ENCODE peak calls at places on chromosomes 2 and 18, in four cellular contexts. Y is endothelial cell of umbilical vein, J is A673, E is MM.1S. T is an unnamed sample.

GRCh38 chr2:181686566-181687185 is 6.4 kb upstream of the NEUROD1 start:
- DNase-seq in Y (no peak), E (no peak), J (no peak), T (no peak)

GRCh38 chr2:138441916-138442315 is 59.7 kb upstream of the SPOPL start:
- DNase-seq in E (no peak), Y (no peak), J (no peak), T (no peak)

GRCh38 chr2:236642584-236643291 is 73.1 kb downstream of the ACKR3 start:
- DNase-seq in Y (peak), E (no peak), J (no peak), T (peak)

GRCh38 chr2:74583504-74583903 is 29.0 kb downstream of the DOK1 start:
- DNase-seq in E (no peak), Y (no peak), J (peak), T (no peak)

GRCh38 chr18:50866765-50867164 is 12.2 kb upstream of the ME2 start:
- DNase-seq in J (no peak), E (peak), Y (peak), T (no peak)

GRCh38 chr2:202317080-202317859 is 51.7 kb downstream of the NOP58 start:
- DNase-seq in Y (peak), J (peak), E (no peak), T (no peak)

GRCh38 chr2:1873343-1873742 is 129.0 kb upstream of the PXDN start:
- DNase-seq in E (no peak), Y (no peak), J (no peak), T (no peak)

GRCh38 chr2:144707927-144708326 is 188.0 kb upstream of the ZEB2 start:
- DNase-seq in Y (no peak), J (no peak), E (no peak), T (no peak)

GRCh38 chr2:71575966-71576365 is 122.6 kb downstream of the DYSF start:
- DNase-seq in E (no peak), Y (no peak), J (no peak), T (no peak)

GRCh38 chr2:239964399-239965185 is 60.5 kb downstream of the NDUFA10 start:
- DNase-seq in Y (no peak), E (no peak), J (no peak), T (no peak)

GRCh38 chr2:196376984-196377877 is 205.9 kb upstream of the STK17B start:
- DNase-seq in Y (no peak), J (no peak), E (no peak), T (no peak)

GRCh38 chr2:230160112-230160660 is 59.6 kb downstream of the SP110 start:
- DNase-seq in E (peak), Y (peak), J (peak), T (no peak)

GRCh38 chr18:77207540-77207939 is 42.1 kb upstream of the GALR1 start:
- DNase-seq in J (peak), Y (peak), E (peak), T (no peak)

GRCh38 chr18:55907352-55908045 is 319.5 kb upstream of the TCF4 start:
- DNase-seq in Y (peak), J (no peak), E (no peak), T (no peak)

GRCh38 chr2:229971298-229971790 is 49.0 kb downstream of the FBXO36 start:
- DNase-seq in J (no peak), E (no peak), Y (no peak), T (no peak)

GRCh38 chr2:150716186-150716585 is 228.7 kb upstream of the RND3 start:
- DNase-seq in J (no peak), E (no peak), Y (no peak), T (no peak)

GRCh38 chr2:140643761-140644187 is 1487.0 kb downstream of the LRP1B start:
- DNase-seq in E (no peak), J (peak), Y (peak), T (no peak)

GRCh38 chr18:50276452-50276851 is 4.9 kb downstream of the MBD1 start:
- DNase-seq in Y (no peak), J (no peak), E (no peak), T (no peak)

GRCh38 chr2:19176977-19177376 is 181.4 kb downstream of the OSR1 start:
- DNase-seq in Y (no peak), J (no peak), E (no peak), T (no peak)

GRCh38 chr2:215535726-215536125 is 99.9 kb upstream of the FN1 start:
- DNase-seq in E (no peak), J (no peak), Y (peak), T (no peak)

GRCh38 chr2:179612108-179612507 is 249.3 kb downstream of the ZNF385B start:
- DNase-seq in E (no peak), J (no peak), Y (no peak), T (no peak)

GRCh38 chr18:79961527-79962291 is 2.7 kb upstream of the HSBP1L1 start:
- DNase-seq in Y (no peak), J (no peak), E (no peak), T (no peak)

GRCh38 chr2:102848366-102848839 is 86.6 kb downstream of the TMEM182 start:
- DNase-seq in J (peak), Y (peak), E (no peak), T (no peak)

GRCh38 chr2:223588251-223588650 is 13.9 kb downstream of the SCG2 start:
- DNase-seq in J (peak), E (no peak), Y (no peak), T (no peak)

GRCh38 chr2:61017003-61017555 is 441 bp upstream of the PEX13 start:
- DNase-seq in E (peak), J (peak), Y (no peak), T (peak)

GRCh38 chr18:8177330-8178016 is 431.8 kb upstream of the RAB12 start:
- DNase-seq in Y (peak), J (no peak), E (no peak), T (no peak)

GRCh38 chr2:28375742-28376631 is 16.7 kb upstream of the FOSL2 start:
- DNase-seq in E (no peak), Y (no peak), J (no peak), T (no peak)
- TF ChIP-seq EZH2 in E (no peak), Y (no peak), J (no peak), T (no peak)

DNA sequence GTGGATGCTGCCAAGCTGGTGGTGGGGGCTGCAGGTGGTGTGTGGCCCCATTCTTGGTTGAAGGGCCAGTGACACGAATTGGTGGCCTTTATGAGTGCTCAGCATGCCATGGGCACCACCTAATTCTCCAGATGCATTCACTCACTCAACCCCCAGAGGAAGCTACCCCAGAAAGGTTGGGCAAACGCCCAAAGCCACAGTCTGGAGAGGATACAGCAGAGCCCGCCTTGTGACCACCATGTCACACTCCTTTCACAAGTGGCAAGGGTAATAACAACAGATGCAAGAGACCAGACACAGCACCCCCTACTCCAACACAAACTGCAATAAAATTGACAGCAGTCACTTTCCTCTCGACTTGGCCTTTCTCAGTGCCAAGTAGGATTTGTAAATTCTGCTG is 27.0 kb downstream of the MC2R start:
- DNase-seq in Y (no peak), J (no peak), E (no peak), T (no peak)
- TF ChIP-seq EZH2 in Y (no peak), J (no peak), E (no peak), T (no peak)

DNA sequence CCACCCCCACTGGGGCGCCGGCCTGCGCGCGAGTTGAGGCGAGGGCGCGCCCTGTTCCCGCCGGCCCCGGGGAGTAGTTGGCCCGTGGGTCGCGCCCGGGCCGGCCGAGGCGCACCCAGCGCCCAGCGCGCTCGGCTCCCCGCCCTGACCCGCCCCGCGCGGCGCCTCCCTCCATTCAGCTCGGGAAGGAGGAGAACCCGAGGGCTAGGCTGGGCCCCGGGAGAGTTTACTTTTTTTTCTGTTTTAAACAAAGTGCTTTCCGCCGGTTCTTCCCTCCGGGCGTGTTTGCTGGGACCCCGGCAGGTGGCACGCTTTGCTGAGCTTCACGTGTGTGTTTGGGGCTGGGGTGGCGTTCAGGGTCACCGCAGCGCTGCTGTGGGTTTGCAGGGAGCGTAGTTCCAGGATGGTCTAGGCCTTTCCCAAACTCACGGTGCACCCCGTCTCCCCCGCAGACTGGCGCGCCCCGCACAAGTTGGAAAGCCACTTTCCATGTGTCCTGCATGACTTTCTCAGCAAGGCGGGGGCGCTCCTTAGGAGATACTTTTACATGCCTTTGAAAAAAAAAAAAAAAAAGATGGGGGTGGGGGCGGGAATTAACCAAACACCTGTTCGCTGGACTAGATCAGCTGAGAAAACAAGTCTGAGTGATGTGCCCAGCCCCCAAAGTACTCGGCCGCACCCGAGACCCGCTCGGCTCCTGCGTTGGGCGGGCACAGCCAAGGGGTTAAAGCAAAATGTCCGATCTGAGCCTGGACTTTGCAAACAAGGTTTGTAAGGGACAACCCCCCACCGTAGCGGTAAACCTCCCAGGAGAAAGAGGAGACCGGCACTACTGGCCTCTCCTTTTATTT is 829 bp downstream of the ITGA6 start:
- DNase-seq in Y (peak), J (peak), E (peak), T (no peak)
- TF ChIP-seq EZH2 in Y (no peak), J (no peak), E (no peak), T (no peak)

GRCh38 chr2:199467462-199467822 is 9.7 kb upstream of the SATB2 start:
- DNase-seq in J (no peak), E (no peak), Y (no peak), T (no peak)

GRCh38 chr2:199465390-199465789 is 7.7 kb upstream of the SATB2 start:
- DNase-seq in E (no peak), J (no peak), Y (no peak), T (no peak)

GRCh38 chr2:199468561-199469513 is 11.1 kb upstream of the SATB2 start:
- DNase-seq in E (no peak), J (no peak), Y (no peak), T (no peak)

GRCh38 chr2:199465988-199466703 is 8.4 kb upstream of the SATB2 start:
- DNase-seq in E (no peak), J (no peak), Y (no peak), T (no peak)

GRCh38 chr2:199466704-199467461 is 9.1 kb upstream of the SATB2 start:
- DNase-seq in E (no peak), Y (no peak), J (no peak), T (no peak)
- TF ChIP-seq EZH2 in E (no peak), Y (peak), J (no peak), T (peak)

GRCh38 chr2:161415041-161415440 is 1.1 kb upstream of the TBR1 start:
- DNase-seq in Y (no peak), J (no peak), E (no peak), T (no peak)
- TF ChIP-seq EZH2 in Y (peak), J (no peak), E (no peak), T (peak)

T was measured in keratinocyte.